ENCODE peak calls at places on chromosomes 11 and 22, in four cellular contexts. T, Z, R and V are unnamed samples.

GRCh38 chr22:44098966-44099530 is 74.9 kb downstream of the PARVB start:
- DNase-seq in T (no peak), R (no peak), Z (no peak), V (peak; percentile 56)

GRCh38 chr11:37704791-37705190 is 1106.8 kb upstream of the RAG2 start:
- DNase-seq in T (no peak), Z (no peak), R (no peak), V (no peak)

GRCh38 chr11:108958446-108959123 is 293.7 kb downstream of the DDX10 start:
- DNase-seq in T (no peak), Z (no peak), R (no peak), V (no peak)

GRCh38 chr22:21952586-21953571 is at the start of gene PPM1F:
- DNase-seq in Z (peak; percentile 75), T (peak; percentile 92), R (peak; percentile 85), V (peak; percentile 91)

GRCh38 chr11:17766590-17766989 is 32.0 kb downstream of the KCNC1 start:
- DNase-seq in T (no peak), Z (no peak), R (peak; percentile 61), V (no peak)

GRCh38 chr11:11025087-11025486 is 167.2 kb upstream of the ZBED5 start:
- DNase-seq in Z (no peak), R (no peak), T (no peak), V (no peak)

GRCh38 chr22:46069518-46070214 is 80.7 kb upstream of the PPARA start:
- DNase-seq in T (peak; percentile 94), Z (peak; percentile 93), R (no peak), V (peak; percentile 96)

GRCh38 chr22:49586873-49587272 is 240.8 kb downstream of the BRD1 start:
- DNase-seq in Z (no peak), R (no peak), T (no peak), V (peak; percentile 53)

GRCh38 chr11:117091753-117092477 is 6.3 kb downstream of the SIK3 start:
- DNase-seq in R (no peak), Z (no peak), T (no peak), V (no peak)

GRCh38 chr22:46389081-46389480 is 53.6 kb downstream of the TRMU start:
- DNase-seq in R (no peak), Z (no peak), T (no peak), V (no peak)

GRCh38 chr11:121023848-121024751 is at the start of gene TBCEL:
- DNase-seq in T (peak; percentile 93), R (peak; percentile 97), Z (peak; percentile 61), V (peak; percentile 91)

GRCh38 chr22:50074551-50075042 is 10.6 kb downstream of the MLC1 start:
- DNase-seq in R (peak; percentile 55), T (no peak), Z (no peak), V (no peak)

GRCh38 chr22:36470994-36471331 is 10.5 kb downstream of the TXN2 start:
- DNase-seq in T (no peak), R (no peak), Z (no peak), V (peak; percentile 91)

GRCh38 chr11:107179829-107180228 is 161.6 kb upstream of the GUCY1A2 start:
- DNase-seq in R (no peak), Z (no peak), T (no peak), V (no peak)

GRCh38 chr11:106959800-106960199 is 58.5 kb downstream of the GUCY1A2 start:
- DNase-seq in Z (no peak), R (no peak), T (no peak), V (no peak)

GRCh38 chr11:65213322-65214211 is 31.8 kb downstream of the CAPN1 start:
- DNase-seq in T (peak; percentile 78), Z (no peak), R (peak; percentile 95), V (no peak)

GRCh38 chr11:108838804-108839128 is 173.9 kb downstream of the DDX10 start:
- DNase-seq in Z (no peak), T (no peak), R (no peak), V (no peak)

GRCh38 chr11:72223615-72224586 is 666 bp upstream of the INPPL1 start:
- DNase-seq in R (peak; percentile 73), Z (peak; percentile 57), T (peak; percentile 87), V (peak; percentile 95)

GRCh38 chr22:36573815-36574350 is 44.9 kb upstream of the EIF3D start:
- DNase-seq in T (no peak), Z (no peak), R (no peak), V (no peak)

GRCh38 chr11:10858505-10859360 is 880 bp upstream of the ZBED5 start:
- DNase-seq in T (peak; percentile 86), Z (peak; percentile 60), R (peak; percentile 86), V (peak; percentile 84)

GRCh38 chr11:102603091-102603490 is 22.0 kb downstream of the MMP20 start:
- DNase-seq in Z (peak; percentile 83), R (no peak), T (no peak), V (no peak)

GRCh38 chr22:26066534-26066933 is 102.7 kb upstream of the SEZ6L start:
- DNase-seq in R (peak; percentile 79), Z (no peak), T (no peak), V (no peak)

GRCh38 chr22:38465673-38466490 is 2.0 kb upstream of the KDELR3 start:
- DNase-seq in Z (no peak), R (no peak), T (no peak), V (no peak)

GRCh38 chr11:66112640-66113098 is 42.6 kb downstream of the PACS1 start:
- DNase-seq in T (no peak), Z (no peak), R (no peak), V (no peak)

GRCh38 chr11:34226210-34226609 is 120.8 kb downstream of the NAT10 start:
- DNase-seq in R (no peak), T (no peak), Z (no peak), V (no peak)

GRCh38 chr11:12692238-12693074 is 18.2 kb downstream of the TEAD1 start:
- DNase-seq in R (no peak), T (peak; percentile 87), Z (peak; percentile 73), V (peak; percentile 97)

GRCh38 chr11:110000045-110000502 is 93.1 kb upstream of the ZC3H12C start:
- DNase-seq in T (no peak), Z (no peak), R (no peak), V (no peak)

GRCh38 chr11:46710821-46711269 is 8.2 kb upstream of the F2 start:
- DNase-seq in Z (no peak), T (no peak), R (no peak), V (peak; percentile 88)
- TF ChIP-seq POLR2AphosphoS5 in Z (peak; percentile 9), T (no peak), R (no peak), V (peak; percentile 77)

GRCh38 chr11:61891331-61892084 is at the start of gene FADS3:
- DNase-seq in Z (peak; percentile 57), T (peak; percentile 93), R (peak; percentile 94), V (peak; percentile 94)
- TF ChIP-seq POLR2AphosphoS5 in Z (no peak), T (no peak), R (peak; percentile 72), V (peak; percentile 67)

DNA sequence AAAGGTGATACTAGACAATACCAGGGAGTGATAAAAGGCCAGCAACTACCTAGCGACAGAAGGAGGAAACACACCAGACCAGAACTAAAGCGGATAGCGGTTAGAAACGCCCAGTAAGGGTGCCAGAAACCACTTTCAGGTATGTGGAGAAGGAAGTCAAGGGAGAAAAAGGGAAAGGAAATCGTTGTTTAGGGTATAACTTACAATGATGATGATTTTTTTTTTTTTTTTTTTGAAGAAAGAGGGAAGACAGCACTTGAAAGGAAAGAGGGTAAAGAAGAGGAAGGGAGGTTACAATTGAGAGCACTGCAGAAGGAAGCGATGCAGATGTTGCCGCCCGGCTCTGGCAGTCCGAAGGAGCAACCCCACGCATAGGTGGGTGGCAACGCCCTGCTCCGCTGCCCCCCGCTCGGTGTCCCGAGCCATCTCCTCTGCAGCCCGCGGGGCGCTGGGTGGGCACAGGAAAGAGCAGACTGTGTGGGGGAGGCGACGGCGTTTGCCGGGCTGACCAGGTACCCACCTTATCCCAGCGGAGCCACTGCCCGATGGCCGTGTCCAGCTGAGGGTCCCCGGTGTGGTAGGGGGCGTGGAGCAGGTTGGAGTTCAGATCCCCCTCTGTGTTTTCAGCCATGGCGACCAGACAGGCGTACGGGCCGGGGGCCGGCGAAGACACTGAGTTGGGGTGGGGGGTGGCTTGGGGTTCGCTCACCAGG is 546 bp downstream of the PGM2L1 start:
- DNase-seq in T (no peak), Z (no peak), R (peak; percentile 76), V (no peak)
- TF ChIP-seq POLR2AphosphoS5 in T (no peak), Z (no peak), R (no peak), V (no peak)

DNA sequence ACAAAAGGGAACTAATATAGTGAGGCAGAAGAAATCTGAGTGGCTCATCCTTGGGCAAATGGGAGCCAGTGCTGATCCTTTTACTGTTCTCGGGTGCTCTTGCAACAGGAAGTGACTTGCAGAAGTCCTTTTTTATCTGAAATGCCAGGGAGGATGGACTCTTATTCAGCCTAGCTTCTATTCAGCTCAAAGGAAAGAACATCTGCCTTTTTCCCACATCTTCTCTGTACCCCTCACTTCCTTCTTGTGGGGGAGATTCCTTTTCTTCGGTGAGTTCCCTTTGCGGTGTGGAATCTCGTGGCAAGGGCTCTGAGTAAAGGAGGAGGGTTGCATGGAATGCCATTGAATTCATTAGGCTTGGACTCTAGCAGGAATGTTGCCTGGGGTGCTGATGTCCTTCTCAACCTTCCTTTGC is 76.2 kb downstream of the ZBTB16 start:
- DNase-seq in R (peak; percentile 64), T (no peak), Z (no peak), V (peak; percentile 47)
- TF ChIP-seq POLR2AphosphoS5 in R (no peak), T (no peak), Z (no peak), V (peak; percentile 50)

GRCh38 chr11:103883856-103884255 is 152.6 kb upstream of the DDI1 start:
- DNase-seq in Z (no peak), T (no peak), R (no peak), V (no peak)

GRCh38 chr11:103878646-103879045 is 157.8 kb upstream of the DDI1 start:
- DNase-seq in R (no peak), T (no peak), Z (no peak), V (no peak)

GRCh38 chr11:103880968-103881367 is 155.5 kb upstream of the DDI1 start:
- DNase-seq in Z (no peak), R (no peak), T (no peak), V (no peak)

GRCh38 chr11:103883291-103883690 is 153.1 kb upstream of the DDI1 start:
- DNase-seq in T (no peak), Z (no peak), R (no peak), V (no peak)

GRCh38 chr11:103881518-103882070 is 154.8 kb upstream of the DDI1 start:
- DNase-seq in R (no peak), Z (no peak), T (no peak), V (no peak)
- TF ChIP-seq POLR2AphosphoS5 in R (no peak), Z (no peak), T (no peak), V (no peak)

DNA sequence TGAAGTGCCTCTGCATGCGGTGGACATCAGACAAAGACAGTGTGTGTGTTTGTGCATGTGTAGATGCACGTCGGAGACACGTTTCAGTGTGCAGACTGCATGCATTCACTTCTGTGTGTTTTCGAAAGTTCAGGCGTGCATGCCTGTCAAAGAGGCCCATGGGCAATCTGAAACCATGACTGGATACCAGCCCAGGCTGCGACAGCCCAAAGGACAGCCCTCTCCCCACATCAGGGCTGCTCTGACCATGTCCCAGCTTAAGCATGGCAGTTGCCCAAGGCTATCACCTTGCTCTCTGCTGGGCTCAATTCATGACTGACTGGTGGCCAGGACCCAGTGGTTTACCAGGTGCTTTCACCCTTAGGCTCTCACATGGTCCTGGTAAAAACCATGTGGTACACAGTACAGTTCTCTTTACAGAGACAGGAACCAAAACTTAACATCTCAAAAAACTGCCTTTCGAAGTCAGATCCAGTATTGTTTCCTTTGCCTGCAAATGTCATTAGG is 423.7 kb upstream of the CADM1 start:
- DNase-seq in T (no peak), R (no peak), Z (no peak), V (no peak)
- TF ChIP-seq POLR2AphosphoS5 in T (no peak), R (no peak), Z (no peak), V (no peak)